ENCODE peak calls at places on chromosomes 16 and 17, in ten cellular contexts. V, U, S, O, C, T, J, Z, W and R are unnamed samples.

GRCh38 chr17:77836557-77837041 is 121.9 kb upstream of the TNRC6C start:
- DNase-seq in V (no peak), U (peak; percentile 18), S (peak; percentile 68), O (peak; percentile 79), C (no peak), T (no peak), J (no peak), Z (no peak), W (peak; percentile 15), R (no peak)

GRCh38 chr16:51161440-51162195 is 10.5 kb upstream of the SALL1 start:
- DNase-seq in V (no peak), U (peak; percentile 70), S (no peak), O (no peak), C (no peak), T (no peak), J (no peak), Z (no peak), W (no peak), R (no peak)

GRCh38 chr16:72409428-72409827 is 237.5 kb upstream of the PMFBP1 start:
- DNase-seq in V (no peak), U (peak; percentile 19), S (no peak), O (no peak), C (no peak), T (no peak), J (no peak), Z (no peak), W (no peak), R (no peak)

GRCh38 chr17:50218771-50219315 is 17.4 kb upstream of the COL1A1 start:
- DNase-seq in V (no peak), U (peak; percentile 98), S (peak; percentile 92), O (no peak), C (no peak), T (no peak), J (no peak), Z (no peak), W (no peak), R (no peak)

GRCh38 chr17:73524941-73525679 is 119.1 kb downstream of the SDK2 start:
- DNase-seq in V (no peak), U (no peak), S (no peak), O (no peak), C (no peak), T (no peak), J (no peak), Z (no peak), W (no peak), R (no peak)

GRCh38 chr16:52252680-52253079 is 294.3 kb downstream of the TOX3 start:
- DNase-seq in V (no peak), U (no peak), S (no peak), O (no peak), C (no peak), T (no peak), J (no peak), Z (no peak), W (no peak), R (no peak)

GRCh38 chr17:72126575-72127486 is 6.0 kb downstream of the SOX9 start:
- DNase-seq in V (no peak), U (peak; percentile 75), S (peak; percentile 68), O (peak; percentile 54), C (no peak), T (no peak), J (peak; percentile 68), Z (no peak), W (no peak), R (peak; percentile 52)

GRCh38 chr16:29848420-29849297 is 14.4 kb downstream of the CDIPT start:
- DNase-seq in V (peak; percentile 58), U (peak; percentile 72), S (peak; percentile 50), O (peak; percentile 44), C (peak; percentile 34), T (peak; percentile 83), J (peak; percentile 83), Z (no peak), W (peak; percentile 66), R (peak; percentile 81)

GRCh38 chr17:19383681-19384470 is 3.1 kb downstream of the MFAP4 start:
- DNase-seq in V (no peak), U (no peak), S (no peak), O (no peak), C (no peak), T (no peak), J (no peak), Z (no peak), W (no peak), R (no peak)

GRCh38 chr17:72004476-72005331 is 116.1 kb upstream of the SOX9 start:
- DNase-seq in V (no peak), U (no peak), S (no peak), O (no peak), C (no peak), T (no peak), J (no peak), Z (no peak), W (no peak), R (no peak)

GRCh38 chr16:78102122-78102660 is 2.7 kb downstream of the WWOX start:
- DNase-seq in V (no peak), U (no peak), S (no peak), O (no peak), C (no peak), T (no peak), J (no peak), Z (no peak), W (no peak), R (no peak)

GRCh38 chr17:28426081-28426519 is 20.1 kb upstream of the SLC46A1 start:
- DNase-seq in V (no peak), U (no peak), S (no peak), O (no peak), C (no peak), T (no peak), J (peak; percentile 40), Z (no peak), W (no peak), R (peak; percentile 27)

GRCh38 chr16:908526-909155 is 62.1 kb downstream of the LMF1 start:
- DNase-seq in V (no peak), U (no peak), S (no peak), O (no peak), C (no peak), T (no peak), J (no peak), Z (no peak), W (no peak), R (peak; percentile 7)

GRCh38 chr17:79618383-79619067 is 7.7 kb upstream of the RBFOX3 start:
- DNase-seq in V (no peak), U (no peak), S (no peak), O (no peak), C (no peak), T (no peak), J (peak; percentile 77), Z (peak; percentile 51), W (no peak), R (no peak)

GRCh38 chr16:51152691-51153261 is 1.7 kb upstream of the SALL1 start:
- DNase-seq in V (no peak), U (peak; percentile 73), S (no peak), O (no peak), C (no peak), T (no peak), J (peak; percentile 42), Z (no peak), W (no peak), R (no peak)

GRCh38 chr17:48429638-48430586 is at the start of gene SKAP1:
- DNase-seq in V (no peak), U (no peak), S (no peak), O (no peak), C (no peak), T (no peak), J (peak; percentile 29), Z (no peak), W (peak; percentile 60), R (no peak)

GRCh38 chr17:28912281-28912937 is 9.5 kb upstream of the DHRS13 start:
- DNase-seq in V (no peak), U (no peak), S (no peak), O (no peak), C (peak; percentile 44), T (no peak), J (no peak), Z (no peak), W (no peak), R (no peak)

GRCh38 chr17:71229036-71229435 is 891.8 kb upstream of the SOX9 start:
- DNase-seq in V (no peak), U (no peak), S (no peak), O (no peak), C (no peak), T (no peak), J (no peak), Z (no peak), W (no peak), R (no peak)

GRCh38 chr16:80147021-80147680 is 393.6 kb upstream of the DYNLRB2 start:
- DNase-seq in V (no peak), U (peak; percentile 70), S (no peak), O (no peak), C (no peak), T (no peak), J (no peak), Z (no peak), W (no peak), R (no peak)

GRCh38 chr16:88442435-88442810 is 10.7 kb upstream of the ZFPM1 start:
- DNase-seq in V (no peak), U (no peak), S (no peak), O (no peak), C (no peak), T (no peak), J (no peak), Z (no peak), W (no peak), R (no peak)

GRCh38 chr17:64723781-64724180 is 61.7 kb upstream of the SMURF2 start:
- DNase-seq in V (no peak), U (no peak), S (no peak), O (no peak), C (no peak), T (no peak), J (no peak), Z (no peak), W (no peak), R (no peak)

GRCh38 chr17:40371261-40371929 is 6.9 kb upstream of the GJD3 start:
- DNase-seq in V (no peak), U (peak; percentile 15), S (no peak), O (no peak), C (no peak), T (peak; percentile 62), J (peak; percentile 52), Z (no peak), W (no peak), R (no peak)

GRCh38 chr17:57874434-57875108 is 24.7 kb upstream of the MRPS23 start:
- DNase-seq in V (no peak), U (peak; percentile 97), S (peak; percentile 78), O (no peak), C (peak; percentile 46), T (no peak), J (peak; percentile 84), Z (peak; percentile 84), W (no peak), R (peak; percentile 76)